ENCODE peak calls at places on chromosome 20, in ten cellular contexts. U is uterus; D is H1; K is colonic mucosa; M is astrocyte of the spinal cord; I is fibroblast of pulmonary artery; Z is WERI-Rb-1; Y is Peyer's patch; C is breast epithelium; P is CD8-positive, alpha-beta T cell. G is an unnamed sample.

GRCh38 chr20:43363506-43363905 is 94.2 kb upstream of the SRSF6 start:
- DNase-seq in U (no peak), D (no peak), K (no peak), M (no peak), I (no peak), Z (no peak), Y (no peak), C (no peak), P (no peak), G (no peak)

GRCh38 chr20:21575167-21575566 is 61.3 kb upstream of the NKX2-2 start:
- DNase-seq in U (no peak), D (no peak), K (no peak), M (no peak), I (no peak), Z (no peak), Y (no peak), C (no peak), P (no peak), G (no peak)

GRCh38 chr20:64253443-64253842 is 2.1 kb upstream of the PCMTD2 start:
- DNase-seq in U (no peak), D (no peak), K (no peak), M (no peak), I (no peak), Z (no peak), Y (no peak), C (no peak), P (no peak), G (no peak)

GRCh38 chr20:41617059-41617921 is 887 bp downstream of the CHD6 start:
- DNase-seq in U (peak; percentile 27), D (no peak), K (peak; percentile 41), M (peak; percentile 28), I (peak; percentile 44), Z (peak; percentile 38), Y (peak; percentile 56), C (no peak), P (peak; percentile 26), G (peak; percentile 67)

GRCh38 chr20:41005361-41005729 is 23.3 kb upstream of the TOP1 start:
- DNase-seq in U (peak; percentile 94), D (no peak), K (peak; percentile 91), M (peak; percentile 97), I (peak; percentile 99), Z (no peak), Y (peak; percentile 90), C (peak; percentile 90), P (no peak), G (peak; percentile 96)

GRCh38 chr20:58868795-58869194 is 16.3 kb downstream of the GNAS start:
- DNase-seq in U (no peak), D (no peak), K (no peak), M (no peak), I (no peak), Z (peak; percentile 70), Y (no peak), C (no peak), P (no peak), G (peak; percentile 53)

GRCh38 chr20:24106801-24107158 is 118.2 kb upstream of the GGTLC1 start:
- DNase-seq in U (no peak), D (no peak), K (no peak), M (no peak), I (no peak), Z (no peak), Y (no peak), C (no peak), P (no peak), G (no peak)

GRCh38 chr20:61859712-61860111 is 206.0 kb downstream of the TAF4 start:
- DNase-seq in U (no peak), D (no peak), K (no peak), M (no peak), I (no peak), Z (no peak), Y (no peak), C (no peak), P (no peak), G (no peak)

GRCh38 chr20:13898012-13898612 is 92.3 kb downstream of the SEL1L2 start:
- DNase-seq in U (no peak), D (no peak), K (no peak), M (no peak), I (no peak), Z (peak; percentile 12), Y (no peak), C (no peak), P (no peak), G (no peak)

GRCh38 chr20:63980317-63980805 is 571 bp upstream of the PRPF6 start:
- DNase-seq in U (no peak), D (no peak), K (no peak), M (no peak), I (no peak), Z (no peak), Y (no peak), C (no peak), P (no peak), G (peak; percentile 17)

GRCh38 chr20:46939031-46939430 is 44.4 kb downstream of the EYA2 start:
- DNase-seq in U (no peak), D (no peak), K (no peak), M (no peak), I (peak; percentile 14), Z (peak; percentile 26), Y (no peak), C (no peak), P (no peak), G (no peak)

GRCh38 chr20:13739726-13740649 is 44.7 kb downstream of the ESF1 start:
- DNase-seq in U (no peak), D (no peak), K (no peak), M (no peak), I (peak; percentile 73), Z (no peak), Y (no peak), C (no peak), P (no peak), G (no peak)

GRCh38 chr20:24340933-24341332 is 128.5 kb upstream of the SYNDIG1 start:
- DNase-seq in U (no peak), D (no peak), K (no peak), M (no peak), I (no peak), Z (no peak), Y (no peak), C (no peak), P (no peak), G (peak; percentile 33)

GRCh38 chr20:37282558-37282957 is 6.9 kb upstream of the MANBAL start:
- DNase-seq in U (peak; percentile 65), D (no peak), K (no peak), M (peak; percentile 66), I (peak; percentile 81), Z (peak; percentile 26), Y (no peak), C (no peak), P (no peak), G (peak; percentile 89)
- TF ChIP-seq CTCF in U (peak; percentile 73), D (peak; percentile 56), K (no peak), M (peak; percentile 67), I (peak; percentile 61), Z (peak; percentile 27), Y (peak; percentile 39), C (peak; percentile 23), P (no peak), G (peak; percentile 76)

GRCh38 chr20:6590891-6591679 is 176.4 kb upstream of the BMP2 start:
- DNase-seq in U (no peak), D (no peak), K (peak; percentile 52), M (peak; percentile 81), I (peak; percentile 69), Z (no peak), Y (no peak), C (no peak), P (no peak), G (peak; percentile 93)
- H3K4me3 ChIP-seq in U (no peak overlapping the region), D (no peak overlapping the region), K (no peak overlapping the region), M (no peak overlapping the region), I (no peak overlapping the region), Z (no peak overlapping the region), Y (no peak overlapping the region), C (no peak overlapping the region), P (no peak overlapping the region), G (no peak overlapping the region)

DNA sequence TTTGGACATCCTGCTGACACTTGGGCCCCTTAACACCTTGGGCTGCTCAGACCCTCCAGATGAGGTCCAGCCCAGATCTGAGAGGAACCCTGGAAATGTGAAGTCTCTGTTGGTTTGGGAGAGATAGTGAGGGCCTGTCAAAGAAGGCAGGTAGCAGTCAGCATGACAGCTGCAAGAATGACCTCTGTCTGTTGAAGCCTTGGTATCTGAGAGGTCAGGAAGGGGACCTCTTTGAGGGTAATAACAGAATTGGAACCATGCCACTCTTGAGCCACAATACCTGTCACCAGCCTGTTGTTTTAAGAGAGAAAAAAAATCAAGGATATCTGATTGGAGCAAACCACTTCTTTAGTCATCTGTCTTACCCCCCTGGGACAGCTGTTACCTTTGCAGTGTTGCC is 4.2 kb downstream of the SYS1 start:
- DNase-seq in U (no peak), D (no peak), K (no peak), M (no peak), I (no peak), Z (no peak), Y (no peak), C (no peak), P (no peak), G (no peak)
- TF ChIP-seq CTCF in U (no peak), D (no peak), K (no peak), M (no peak), I (no peak), Z (no peak), Y (no peak), C (no peak), P (no peak), G (no peak)

GRCh38 chr20:48920527-48921167 is 864 bp upstream of the ARFGEF2 start:
- DNase-seq in U (no peak), D (no peak), K (no peak), M (no peak), I (no peak), Z (no peak), Y (no peak), C (no peak), P (no peak), G (no peak)

GRCh38 chr20:48924711-48925109 is 3.2 kb downstream of the ARFGEF2 start:
- DNase-seq in U (no peak), D (no peak), K (no peak), M (no peak), I (no peak), Z (no peak), Y (no peak), C (no peak), P (no peak), G (no peak)

GRCh38 chr20:48921168-48921882 is at the start of gene ARFGEF2:
- DNase-seq in U (peak; percentile 88), D (peak; percentile 69), K (peak; percentile 96), M (peak; percentile 91), I (peak; percentile 90), Z (peak; percentile 93), Y (peak; percentile 97), C (peak; percentile 90), P (peak; percentile 86), G (peak; percentile 98)

GRCh38 chr20:48921883-48922867 is 664 bp downstream of the ARFGEF2 start:
- DNase-seq in U (no peak), D (no peak), K (peak; percentile 66), M (peak; percentile 20), I (peak; percentile 37), Z (peak; percentile 66), Y (peak; percentile 76), C (peak; percentile 55), P (no peak), G (peak; percentile 41)

DNA sequence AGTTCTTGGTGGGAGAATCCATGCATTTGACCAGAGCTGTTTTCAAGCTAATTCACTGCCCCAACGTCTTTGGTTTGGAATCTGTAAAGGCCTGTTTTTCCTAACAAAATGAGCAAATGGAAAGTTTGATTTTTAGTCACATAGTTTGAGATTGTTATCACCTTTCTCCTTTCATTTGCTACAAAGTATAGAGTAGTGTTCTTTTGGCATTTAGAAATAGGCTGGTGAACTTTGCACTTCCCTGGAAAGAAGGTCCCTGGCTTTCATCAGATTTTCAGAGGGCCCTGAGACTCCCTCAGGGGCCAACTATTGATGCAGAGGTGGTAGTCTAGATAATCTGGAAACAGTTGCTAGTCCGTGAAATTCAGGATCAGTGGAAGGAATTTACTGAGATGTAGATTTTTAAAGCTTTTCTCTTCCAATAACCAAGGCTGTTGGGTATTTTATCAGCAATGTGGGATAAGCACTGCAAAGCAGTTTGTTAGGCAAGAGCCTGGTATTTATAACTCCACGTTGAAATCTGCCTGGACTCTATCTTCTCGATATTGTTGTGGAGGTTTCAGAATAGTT is 1.7 kb downstream of the ARFGEF2 start:
- DNase-seq in U (no peak), D (no peak), K (no peak), M (no peak), I (no peak), Z (no peak), Y (no peak), C (no peak), P (no peak), G (no peak)
- H3K4me3 ChIP-seq in U (no peak overlapping the region), D (peak overlapping the region; percentile 90), K (peak overlapping the region; percentile 83), M (no peak overlapping the region), I (peak overlapping the region; percentile 92), Z (no peak overlapping the region), Y (peak overlapping the region; percentile 96), C (peak overlapping the region; percentile 100), P (no peak overlapping the region), G (peak overlapping the region; percentile 98)

G was measured in foreskin fibroblast.